ENCODE peak calls at places on chromosomes 6 and 20, in six cellular contexts. T, O, H, G, V and W are unnamed samples.

GRCh38 chr6:136761227-136761922 is 30.9 kb downstream of the MAP3K5 start:
- DNase-seq in T (peak; percentile 44), V (no peak), H (peak; percentile 40), O (no peak), G (peak; percentile 10), W (peak; percentile 42)

GRCh38 chr20:63711085-63711645 is 3.3 kb downstream of the ZGPAT start:
- DNase-seq in T (no peak), O (no peak), V (no peak), G (no peak), H (no peak), W (no peak)

GRCh38 chr20:46618316-46619110 is 32.7 kb downstream of the SLC13A3 start:
- DNase-seq in H (no peak), V (no peak), T (no peak), G (no peak), O (no peak), W (no peak)

GRCh38 chr6:112636650-112637260 is 289.6 kb downstream of the RFPL4B start:
- DNase-seq in V (no peak), G (no peak), H (no peak), T (no peak), O (no peak), W (no peak)

GRCh38 chr6:57173056-57173885 is 1.1 kb downstream of the BAG2 start:
- DNase-seq in O (no peak), H (peak; percentile 26), T (peak; percentile 20), V (no peak), G (no peak), W (no peak)

GRCh38 chr6:135088818-135089809 is 34.5 kb upstream of the HBS1L start:
- DNase-seq in O (no peak), G (no peak), V (no peak), T (peak; percentile 52), H (peak; percentile 57), W (peak; percentile 89)

GRCh38 chr20:29743101-29743931 is 1514.1 kb upstream of the DEFB115 start:
- DNase-seq in V (no peak), H (no peak), T (no peak), O (no peak), G (no peak), W (no peak)

GRCh38 chr6:75211920-75212590 is 6.2 kb upstream of the COL12A1 start:
- DNase-seq in G (no peak), H (no peak), V (no peak), O (no peak), T (no peak), W (no peak)

GRCh38 chr20:32600681-32601237 is 15.6 kb upstream of the NOL4L start:
- DNase-seq in V (no peak), O (no peak), H (no peak), T (no peak), G (no peak), W (no peak)

GRCh38 chr20:48377940-48378339 is 449.9 kb downstream of the PREX1 start:
- DNase-seq in T (no peak), V (no peak), H (no peak), O (no peak), G (no peak), W (no peak)

GRCh38 chr20:19181552-19181951 is 30.9 kb upstream of the SLC24A3 start:
- DNase-seq in T (no peak), V (no peak), H (no peak), G (no peak), O (no peak), W (no peak)

GRCh38 chr6:23045280-23045679 is 475.9 kb downstream of the HDGFL1 start:
- DNase-seq in T (no peak), V (no peak), H (no peak), G (no peak), O (no peak), W (no peak)

GRCh38 chr20:52749020-52749419 is 223.1 kb upstream of the TSHZ2 start:
- DNase-seq in V (no peak), O (no peak), H (no peak), G (no peak), T (no peak), W (no peak)

GRCh38 chr20:38337561-38338140 is 8.6 kb upstream of the LBP start:
- DNase-seq in G (no peak), T (no peak), O (no peak), H (no peak), V (no peak), W (peak; percentile 19)